ENCODE peak calls at places on chromosomes 1 and 21, in nine cellular contexts. Y is transverse colon, S is SK-N-SH, B is HCT116, W is HepG2, F is K562, T is endothelial cell of umbilical vein, L is Panc1, Z is upper lobe of left lung. R is an unnamed sample.

GRCh38 chr1:184425449-184426277 is 38.8 kb downstream of the C1orf21 start:
- DNase-seq in T (no peak), Z (peak; percentile 51), Y (peak; percentile 85), L (no peak), B (no peak), S (no peak), F (no peak), W (no peak), R (no peak)

GRCh38 chr1:6960291-6960758 is 175.1 kb downstream of the CAMTA1 start:
- DNase-seq in S (peak; percentile 58), Y (no peak), T (peak; percentile 36), Z (no peak), L (no peak), F (no peak), B (no peak), W (no peak), R (no peak)

GRCh38 chr1:96557336-96557735 is 164.2 kb upstream of the PTBP2 start:
- DNase-seq in T (no peak), F (no peak), W (no peak), S (no peak), Z (no peak), Y (no peak), B (no peak), L (no peak), R (no peak)

GRCh38 chr1:53568540-53568939 is 109.3 kb downstream of the DMRTB1 start:
- DNase-seq in L (no peak), F (no peak), S (no peak), T (no peak), Z (no peak), W (no peak), B (no peak), Y (no peak), R (no peak)

GRCh38 chr1:211762206-211762605 is 68.4 kb downstream of the LPGAT1 start:
- DNase-seq in S (no peak), B (no peak), Z (no peak), W (no peak), L (no peak), Y (no peak), T (no peak), F (no peak), R (no peak)

GRCh38 chr1:228125185-228125584 is 14.9 kb upstream of the GUK1 start:
- DNase-seq in B (no peak), S (no peak), Y (no peak), T (no peak), Z (no peak), F (no peak), L (no peak), W (no peak), R (no peak)

GRCh38 chr1:74053407-74053806 is 144.6 kb downstream of the LRRIQ3 start:
- DNase-seq in T (no peak), W (no peak), S (no peak), Y (no peak), Z (no peak), B (no peak), F (no peak), L (no peak), R (no peak)

GRCh38 chr1:5947978-5948680 is 44.1 kb downstream of the NPHP4 start:
- DNase-seq in L (no peak), Y (no peak), T (no peak), W (no peak), B (no peak), Z (no peak), F (no peak), S (no peak), R (no peak)

GRCh38 chr1:54653036-54653435 is 11.4 kb downstream of the MROH7 start:
- DNase-seq in Y (no peak), S (no peak), F (no peak), W (no peak), Z (no peak), T (no peak), B (no peak), L (no peak), R (no peak)

GRCh38 chr21:46054447-46054846 is 43.5 kb upstream of the COL6A2 start:
- DNase-seq in Z (no peak), S (no peak), F (no peak), Y (no peak), W (no peak), L (no peak), B (no peak), T (no peak), R (no peak)

GRCh38 chr1:9890224-9890731 is 19.8 kb downstream of the CTNNBIP1 start:
- DNase-seq in F (no peak), S (no peak), Z (no peak), L (no peak), T (peak; percentile 63), B (peak; percentile 87), Y (peak; percentile 22), W (no peak), R (no peak)

GRCh38 chr1:94265931-94266330 is 28.5 kb upstream of the ARHGAP29 start:
- DNase-seq in Y (no peak), S (no peak), W (no peak), L (no peak), T (peak; percentile 77), B (no peak), F (no peak), Z (no peak), R (no peak)

GRCh38 chr21:45010096-45010495 is 64.3 kb upstream of the ADARB1 start:
- DNase-seq in S (no peak), Y (no peak), Z (no peak), L (no peak), F (no peak), W (peak; percentile 48), T (no peak), B (no peak), R (peak; percentile 2)

GRCh38 chr21:14545906-14546480 is at the start of gene SAMSN1:
- DNase-seq in Z (peak; percentile 77), L (no peak), B (no peak), T (peak; percentile 85), S (no peak), W (no peak), Y (peak; percentile 53), F (peak; percentile 52), R (peak; percentile 84)

GRCh38 chr21:33892853-33893252 is 22.8 kb downstream of the ATP5PO start:
- DNase-seq in L (no peak), Y (no peak), T (no peak), Z (no peak), S (peak; percentile 27), W (peak; percentile 41), F (peak; percentile 55), B (no peak), R (no peak)

GRCh38 chr1:41024953-41025352 is 3.4 kb upstream of the SLFNL1 start:
- DNase-seq in F (no peak), Y (no peak), W (no peak), Z (no peak), T (no peak), S (no peak), L (no peak), B (no peak), R (peak; percentile 21)

GRCh38 chr1:202304370-202304769 is 37.4 kb downstream of the UBE2T start:
- DNase-seq in B (no peak), Y (no peak), T (no peak), L (no peak), Z (no peak), W (no peak), F (no peak), S (peak; percentile 84), R (no peak)

GRCh38 chr1:240467895-240468294 is 144.1 kb downstream of the GREM2 start:
- DNase-seq in L (no peak), B (no peak), T (no peak), Z (no peak), W (no peak), F (no peak), Y (no peak), S (no peak), R (no peak)

GRCh38 chr1:171769171-171769570 is 12.3 kb upstream of the METTL13 start:
- DNase-seq in Y (no peak), Z (no peak), F (no peak), S (no peak), L (no peak), B (no peak), T (no peak), W (no peak), R (no peak)

GRCh38 chr1:46536527-46536926 is 14.9 kb downstream of the KNCN start:
- DNase-seq in S (no peak), W (no peak), T (no peak), B (no peak), Y (no peak), F (no peak), Z (no peak), L (no peak), R (no peak)
- H3K27me3 ChIP-seq in S (no peaks in the 10 kb centered on the region), W (peaks cover 46% of the 10 kb centered on the region), T (peaks cover 38% of the 10 kb centered on the region), B (peaks cover 3% of the 10 kb centered on the region), Y (peaks cover 28% of the 10 kb centered on the region), F (no peaks in the 10 kb centered on the region), Z (no peaks in the 10 kb centered on the region), L (peaks cover 8% of the 10 kb centered on the region), R (no peaks in the 10 kb centered on the region)

GRCh38 chr1:237296861-237297260 is 254.9 kb downstream of the RYR2 start:
- DNase-seq in Z (no peak), T (no peak), S (no peak), F (no peak), W (no peak), B (no peak), Y (no peak), L (no peak), R (no peak)
- TF ChIP-seq POLR2AphosphoS5 in Z (no peak), T (no peak), S (no peak), F (no peak), W (no peak), B (no peak), Y (no peak), L (no peak), R (no peak)

DNA sequence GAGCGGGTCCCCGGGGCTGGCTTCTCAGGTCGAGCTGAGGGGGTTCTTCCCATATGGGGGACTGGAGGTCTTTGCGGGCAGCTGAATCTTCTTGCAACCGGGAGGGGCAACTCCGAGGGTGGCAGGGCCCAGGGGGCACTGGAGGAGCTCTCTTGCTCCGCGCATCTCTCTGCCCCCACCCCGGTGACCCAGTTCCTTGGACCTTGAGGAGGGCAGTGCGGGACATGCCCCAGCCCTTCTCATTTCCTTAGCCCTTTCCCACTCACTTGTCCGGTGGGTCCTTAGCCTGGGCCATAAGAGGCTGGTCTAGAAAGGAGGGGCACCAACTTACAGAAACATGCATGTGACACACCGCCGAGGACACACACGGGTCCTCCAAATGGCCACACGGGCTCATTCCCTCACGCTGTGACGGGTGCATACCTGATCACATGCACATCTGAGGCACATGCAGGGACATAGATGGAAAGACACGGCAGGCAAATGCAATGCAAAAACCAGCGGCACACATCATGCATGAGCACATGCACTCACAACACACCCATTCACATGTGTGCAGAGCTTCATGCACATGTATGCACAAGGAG is 630 bp downstream of the HPCA start:
- DNase-seq in Y (no peak), F (no peak), W (no peak), S (no peak), L (no peak), T (no peak), Z (no peak), B (no peak), R (no peak)
- H3K27me3 ChIP-seq in Y (peaks cover 67% of the 10 kb centered on the region), F (peaks cover 9% of the 10 kb centered on the region), W (peaks cover 59% of the 10 kb centered on the region), S (peaks cover 5% of the 10 kb centered on the region), L (no peaks in the 10 kb centered on the region), T (peaks cover 23% of the 10 kb centered on the region), Z (peaks cover 37% of the 10 kb centered on the region), B (no peaks in the 10 kb centered on the region), R (peaks cover 91% of the 10 kb centered on the region)

DNA sequence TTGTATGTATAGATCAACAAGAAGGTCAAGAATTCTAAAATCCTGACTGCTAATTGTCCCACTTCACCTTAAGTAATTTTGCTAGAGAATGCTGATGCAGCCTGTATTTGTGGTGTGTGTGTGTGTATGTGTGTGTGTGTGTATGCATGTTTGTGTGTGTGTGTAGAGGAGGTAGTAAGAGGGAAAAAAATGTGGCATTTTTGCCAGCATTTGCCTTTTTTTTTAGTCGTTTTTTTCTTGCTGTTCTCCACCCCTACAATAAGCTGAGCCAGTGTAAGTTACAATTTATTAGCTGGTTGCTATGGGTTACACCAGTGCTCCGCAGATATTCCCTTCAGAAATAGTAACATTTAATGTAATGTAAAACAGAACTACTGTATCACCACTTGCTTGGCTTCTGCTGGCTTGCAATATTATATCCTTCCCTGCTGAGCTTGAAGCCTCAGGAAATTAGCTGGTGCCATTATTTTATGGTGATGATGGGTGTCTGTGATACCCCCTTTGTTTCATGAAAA is 23.3 kb upstream of the IGSF3 start:
- DNase-seq in L (no peak), B (no peak), T (no peak), Z (no peak), W (no peak), Y (no peak), F (no peak), S (peak; percentile 42), R (no peak)
- TF ChIP-seq POLR2AphosphoS5 in L (no peak), B (no peak), T (no peak), Z (no peak), W (no peak), Y (no peak), F (no peak), S (no peak), R (no peak)